ENCODE peak calls at places on chromosomes 7 and 10, in ten cellular contexts. W, I, M, J, P, K, H, Z, X and R are unnamed samples. For H3K4me1, the result is how much of the 10 kb centered on the place peaks cover.

GRCh38 chr7:135748770-135749169 is at the start of gene FAM180A:
- DNase-seq in X (no peak), W (no peak), H (peak), M (no peak), K (no peak), J (no peak), I (no peak), Z (no peak), P (no peak), R (peak)

GRCh38 chr10:113058175-113058961 is 108.3 kb downstream of the TCF7L2 start:
- DNase-seq in K (no peak), W (peak), P (no peak), M (no peak), Z (no peak), I (peak), J (peak), H (peak), X (peak), R (peak)

GRCh38 chr10:33666686-33667480 is 332.4 kb upstream of the NRP1 start:
- DNase-seq in J (no peak), M (no peak), Z (no peak), W (no peak), K (no peak), P (no peak), I (no peak), X (no peak), H (no peak), R (peak)

GRCh38 chr7:77205706-77206105 is 6.1 kb upstream of the FGL2 start:
- DNase-seq in W (no peak), J (no peak), K (peak), X (no peak), I (no peak), M (no peak), Z (no peak), P (no peak), H (peak), R (no peak)

GRCh38 chr10:113657544-113657943 is 6.3 kb downstream of the NRAP start:
- DNase-seq in I (no peak), J (no peak), P (no peak), W (no peak), K (no peak), H (no peak), Z (no peak), X (no peak), M (no peak), R (no peak)

GRCh38 chr10:30176182-30176581 is 116.8 kb upstream of the JCAD start:
- DNase-seq in K (no peak), P (no peak), X (no peak), W (no peak), Z (no peak), M (no peak), J (no peak), H (peak), I (no peak), R (peak)

GRCh38 chr10:14674376-14675050 is 100.2 kb downstream of the FAM107B start:
- DNase-seq in K (no peak), M (no peak), H (no peak), I (no peak), P (no peak), J (peak), W (peak), X (no peak), Z (no peak), R (no peak)

GRCh38 chr7:159193543-159193942 is 48.9 kb upstream of the VIPR2 start:
- DNase-seq in H (no peak), X (no peak), P (no peak), I (no peak), K (no peak), Z (no peak), M (no peak), J (no peak), W (no peak), R (no peak)

GRCh38 chr10:84665883-84666463 is 337.6 kb downstream of the CCSER2 start:
- DNase-seq in J (peak), Z (peak), M (peak), K (peak), H (no peak), P (peak), I (peak), X (peak), W (peak), R (no peak)

GRCh38 chr7:99631311-99632109 is 14.8 kb downstream of the ZSCAN25 start:
- DNase-seq in K (peak), Z (peak), P (peak), X (peak), J (peak), W (peak), M (peak), I (peak), H (peak), R (peak)

GRCh38 chr10:91759581-91759986 is 38.6 kb upstream of the TNKS2 start:
- DNase-seq in Z (peak), M (no peak), X (no peak), I (no peak), J (no peak), W (peak), K (no peak), H (peak), P (peak), R (peak)

GRCh38 chr7:102413071-102413470 is 16.9 kb downstream of the PRKRIP1 start:
- DNase-seq in H (no peak), K (no peak), P (no peak), I (no peak), W (no peak), J (no peak), M (no peak), X (no peak), Z (no peak), R (no peak)

GRCh38 chr7:21585070-21585724 is 42.4 kb downstream of the DNAH11 start:
- DNase-seq in M (no peak), W (no peak), J (no peak), I (no peak), Z (no peak), P (no peak), K (no peak), H (no peak), X (no peak), R (no peak)

GRCh38 chr10:20978617-20979016 is 81.5 kb upstream of the NEBL start:
- DNase-seq in J (no peak), M (no peak), H (no peak), K (no peak), W (no peak), X (no peak), P (no peak), I (no peak), Z (no peak), R (no peak)

GRCh38 chr7:71221049-71221448 is 89.1 kb downstream of the GALNT17 start:
- DNase-seq in X (no peak), K (no peak), Z (no peak), J (no peak), W (no peak), M (no peak), H (no peak), P (no peak), I (no peak), R (no peak)

GRCh38 chr7:143352506-143353130 is 9.9 kb downstream of the FAM131B start:
- DNase-seq in I (no peak), W (no peak), K (no peak), J (no peak), M (no peak), P (no peak), H (no peak), X (no peak), Z (no peak), R (no peak)

GRCh38 chr10:89518876-89519842 is 16.2 kb downstream of the SLC16A12 start:
- DNase-seq in W (no peak), J (no peak), I (no peak), P (peak), Z (no peak), K (no peak), X (no peak), M (no peak), H (peak), R (peak)

DNA sequence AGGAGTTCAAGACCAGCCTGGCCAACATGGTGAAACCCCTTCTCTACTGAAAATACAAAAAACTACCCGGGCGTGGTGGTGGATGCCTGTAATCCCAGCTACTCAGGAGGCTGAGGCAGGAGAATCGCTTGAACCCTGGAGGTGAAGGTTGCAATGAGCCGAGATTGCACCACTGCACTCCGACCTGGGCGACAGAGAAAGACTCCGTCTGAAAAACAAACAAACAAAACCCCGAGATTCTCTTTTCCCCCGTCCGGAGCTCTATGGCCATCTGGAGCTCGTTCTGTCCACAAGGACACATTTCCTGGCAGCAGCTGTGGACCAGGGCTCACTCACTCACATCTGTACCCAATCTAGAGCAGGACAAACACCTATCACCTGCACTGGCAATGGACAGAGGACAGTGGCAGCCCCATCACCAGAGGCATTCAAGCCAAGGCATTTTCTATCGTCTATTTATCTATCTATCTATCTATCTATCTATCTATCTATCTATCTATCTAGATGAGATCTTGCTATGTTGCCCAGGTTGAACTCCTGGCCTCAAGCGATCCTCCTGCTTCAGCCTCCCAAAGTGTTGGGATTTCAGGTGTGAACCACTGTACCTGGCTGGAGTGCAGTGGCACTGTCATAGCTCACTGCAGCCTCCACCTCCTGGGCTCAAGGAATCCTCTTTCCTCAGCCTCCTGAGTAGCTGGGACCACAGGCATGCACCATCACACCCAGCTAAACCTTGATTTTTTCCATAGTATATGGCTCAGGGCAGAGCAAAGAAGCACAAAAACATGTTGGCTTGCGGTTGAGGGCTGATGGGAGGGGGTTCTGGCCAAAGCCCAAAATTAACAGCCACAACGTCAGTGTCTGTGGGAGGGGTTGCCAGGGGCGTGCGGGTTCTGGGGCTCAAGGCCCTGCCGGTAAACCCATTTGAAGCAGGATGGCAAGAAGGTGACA is 167.2 kb upstream of the TNRC18 start:
- DNase-seq in X (no peak), P (no peak), W (no peak), K (peak), H (peak), I (no peak), Z (no peak), M (no peak), J (no peak), R (peak)
- H3K4me2 ChIP-seq in X (peak), P (peak), W (no peak), K (peak), H (peak), I (no peak), Z (no peak), M (peak), J (no peak), R (no peak)

GRCh38 chr10:131085586-131085860 is 226.0 kb downstream of the TCERG1L start:
- DNase-seq in H (no peak), J (no peak), X (no peak), K (no peak), Z (no peak), W (no peak), M (no peak), I (no peak), P (no peak), R (no peak)
- H3K4me1 ChIP-seq in H (under half), J (under half), X (under half), K (under half), Z (under half), W (under half), M (under half), I (under half), P (under half), R (under half)

DNA sequence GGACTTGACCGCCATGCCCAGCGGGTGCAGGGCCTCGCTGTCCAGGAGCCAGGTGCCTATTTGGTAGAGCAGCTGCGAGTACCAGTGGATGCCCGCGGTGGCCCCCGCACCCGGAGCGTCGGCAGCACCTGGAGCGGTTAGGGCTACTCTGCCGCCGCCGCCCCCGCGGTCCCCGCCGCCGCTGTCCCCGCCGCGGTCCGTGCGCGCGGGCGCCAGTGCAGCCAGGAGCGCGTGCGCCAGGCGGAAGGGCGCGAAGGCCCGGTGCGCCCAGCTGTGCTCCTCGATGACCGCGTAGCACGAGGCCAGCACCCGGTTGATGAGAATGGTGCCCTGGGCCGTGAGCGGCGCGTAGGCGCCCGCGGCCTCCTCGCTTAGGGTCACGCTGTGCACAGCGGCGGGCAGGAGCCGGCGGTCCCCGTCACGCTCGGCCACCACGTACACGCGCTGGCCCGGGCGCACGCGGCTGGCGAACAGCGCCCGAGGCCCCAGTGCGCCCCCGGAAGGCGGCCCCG is 9.3 kb downstream of the SHH start:
- DNase-seq in M (no peak), J (peak), K (no peak), W (no peak), P (no peak), I (no peak), H (no peak), X (no peak), Z (no peak), R (no peak)
- H3K4me2 ChIP-seq in M (peak), J (peak), K (peak), W (no peak), P (no peak), I (peak), H (no peak), X (no peak), Z (no peak), R (no peak)

DNA sequence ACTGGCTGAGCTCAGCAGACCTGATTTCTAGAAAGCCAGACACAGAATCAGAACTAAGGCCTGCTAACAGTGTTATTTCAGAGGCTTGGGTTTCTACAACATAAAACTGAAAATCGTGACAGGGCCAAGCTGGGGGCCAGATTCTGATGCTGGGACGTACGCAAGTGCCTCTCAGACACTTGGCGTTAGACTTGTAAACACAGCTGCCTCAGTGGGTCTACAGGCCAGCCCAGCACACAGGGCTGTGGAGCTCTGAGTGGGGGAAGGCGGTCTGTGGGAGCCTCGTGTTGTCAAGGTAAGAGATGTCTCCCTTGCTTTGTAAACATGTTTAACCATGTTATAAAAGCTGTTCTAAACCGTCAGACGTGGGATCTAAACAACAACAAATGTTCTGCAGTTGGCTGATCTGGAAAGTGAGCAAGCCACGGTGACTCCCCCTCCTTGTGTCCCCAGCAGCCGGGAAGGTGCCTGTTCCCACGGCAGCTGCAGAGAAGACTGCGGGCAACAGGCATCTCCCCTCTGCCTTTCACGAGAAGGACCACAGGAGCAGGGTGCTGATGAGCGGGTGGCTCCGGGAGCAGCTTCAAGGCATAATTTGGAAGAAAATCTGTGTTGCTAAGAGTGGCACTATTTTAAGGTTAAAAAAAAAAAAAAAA is 67.8 kb downstream of the ZRANB1 start:
- DNase-seq in J (no peak), K (no peak), X (no peak), I (no peak), H (no peak), M (no peak), Z (no peak), P (no peak), W (no peak), R (no peak)
- H3K4me1 ChIP-seq in J (under half), K (under half), X (under half), I (under half), H (under half), M (under half), Z (under half), P (under half), W (under half), R (under half)

GRCh38 chr7:90817846-90818245 is 221.7 kb downstream of the CDK14 start:
- DNase-seq in J (peak), I (no peak), M (no peak), X (no peak), W (peak), Z (no peak), H (no peak), K (no peak), P (no peak), R (no peak)
- H3K4me2 ChIP-seq in J (no peak), I (no peak), M (no peak), X (no peak), W (no peak), Z (no peak), H (no peak), K (no peak), P (no peak), R (no peak)

GRCh38 chr7:5403442-5403841 is 20.2 kb downstream of the TNRC18 start:
- DNase-seq in I (no peak), K (no peak), P (no peak), J (no peak), W (no peak), Z (no peak), M (no peak), X (no peak), H (no peak), R (no peak)

GRCh38 chr7:5413449-5413786 is 10.2 kb downstream of the TNRC18 start:
- DNase-seq in K (no peak), X (no peak), M (no peak), H (no peak), P (no peak), W (no peak), Z (no peak), J (no peak), I (no peak), R (no peak)

GRCh38 chr7:5406957-5407930 is 16.4 kb downstream of the TNRC18 start:
- DNase-seq in K (no peak), M (no peak), I (peak), P (no peak), H (no peak), J (peak), Z (no peak), W (peak), X (no peak), R (no peak)

GRCh38 chr7:5408777-5409176 is 14.9 kb downstream of the TNRC18 start:
- DNase-seq in M (no peak), Z (no peak), W (no peak), I (no peak), X (no peak), J (no peak), K (no peak), P (peak), H (peak), R (peak)
- H3K4me1 ChIP-seq in M (under half), Z (under half), W (under half), I (under half), X (half or more), J (under half), K (under half), P (under half), H (under half), R (under half)

DNA sequence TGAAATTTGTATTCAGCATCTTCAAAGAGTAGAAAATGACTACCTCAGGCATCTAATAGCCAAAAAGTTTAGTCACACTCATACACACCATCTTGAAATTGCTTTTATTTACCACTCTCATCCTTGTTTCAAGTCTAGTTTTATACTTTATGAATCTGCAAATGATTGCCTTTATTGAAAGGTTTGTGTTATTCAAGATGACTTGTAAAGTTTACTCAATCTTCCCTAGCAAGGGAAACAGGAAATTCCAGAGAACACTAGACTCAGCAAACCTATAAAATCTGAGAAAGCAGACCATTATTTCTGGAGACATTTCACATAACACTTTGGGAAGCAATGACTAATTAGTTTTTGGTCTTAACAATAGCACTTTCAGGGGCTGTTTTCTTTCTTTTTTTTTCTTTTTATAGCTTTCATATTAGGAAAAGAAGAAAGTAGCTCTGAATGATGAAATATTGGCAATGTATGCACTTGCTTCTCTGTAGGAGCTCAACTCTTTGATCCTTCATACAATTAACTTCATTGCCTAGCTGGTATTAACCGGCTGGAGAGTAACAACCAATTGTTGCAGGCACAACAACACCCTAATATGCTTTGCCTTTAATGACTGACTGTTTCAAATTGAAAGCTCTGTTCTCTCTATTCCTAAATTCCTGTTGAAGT is 68.9 kb upstream of the HDAC9 start:
- DNase-seq in H (peak), P (peak), K (no peak), W (no peak), M (no peak), J (no peak), Z (no peak), X (no peak), I (no peak), R (peak)
- H3K4me2 ChIP-seq in H (peak), P (peak), K (no peak), W (no peak), M (no peak), J (no peak), Z (no peak), X (no peak), I (no peak), R (no peak)